ENCODE peak calls at places on chromosomes 7 and 10, in eight cellular contexts. E is kidney epithelial cell, L is HepG2, T is uterus, D is astrocyte, H is Peyer's patch, Q is colonic mucosa, P is IMR-90. F is an unnamed sample. For H3K36me3, the result is how much of the 10 kb centered on the place peaks cover.

GRCh38 chr7:3712841-3713240 is 411.8 kb downstream of the SDK1 start:
- DNase-seq in P (no peak), L (no peak), E (no peak), H (no peak), Q (peak), D (no peak), T (no peak), F (no peak)

GRCh38 chr7:70040971-70041766 is 442.9 kb downstream of the AUTS2 start:
- DNase-seq in Q (no peak), P (no peak), H (no peak), E (no peak), L (no peak), D (no peak), T (no peak), F (no peak)

GRCh38 chr10:18140149-18140956 is at the start of gene CACNB2:
- DNase-seq in T (peak), E (no peak), P (peak), H (no peak), L (peak), D (peak), Q (peak), F (no peak)

GRCh38 chr7:22651534-22652243 is 75.3 kb upstream of the IL6 start:
- DNase-seq in T (no peak), P (peak), D (peak), E (peak), L (no peak), H (no peak), Q (no peak), F (no peak)

GRCh38 chr7:514651-515598 is 4.7 kb downstream of the PDGFA start:
- DNase-seq in Q (peak), L (no peak), T (peak), E (no peak), P (no peak), D (peak), H (no peak), F (no peak)

GRCh38 chr10:625335-625699 is 64.2 kb downstream of the DIP2C start:
- DNase-seq in D (peak), H (no peak), E (no peak), Q (no peak), T (no peak), P (no peak), L (no peak), F (no peak)

GRCh38 chr10:14705548-14706234 is 69.0 kb downstream of the FAM107B start:
- DNase-seq in E (no peak), H (no peak), P (no peak), L (no peak), T (no peak), D (no peak), Q (no peak), F (no peak)

GRCh38 chr10:76583711-76584161 is 1053.9 kb downstream of the KCNMA1 start:
- DNase-seq in E (peak), Q (no peak), T (no peak), P (peak), L (no peak), D (peak), H (no peak), F (peak)

GRCh38 chr7:32905175-32905662 is 13.7 kb upstream of the KBTBD2 start:
- DNase-seq in L (no peak), P (peak), T (peak), D (peak), E (no peak), Q (peak), H (no peak), F (peak)

GRCh38 chr10:72470670-72471069 is 116.0 kb upstream of the DNAJB12 start:
- DNase-seq in L (no peak), P (no peak), D (no peak), T (no peak), Q (no peak), E (no peak), H (no peak), F (no peak)

GRCh38 chr7:156003220-156004162 is 191.2 kb upstream of the SHH start:
- DNase-seq in T (no peak), P (no peak), E (no peak), Q (peak), D (no peak), L (no peak), H (no peak), F (no peak)

GRCh38 chr7:233456-234035 is 41.2 kb downstream of the FAM20C start:
- DNase-seq in H (no peak), Q (no peak), D (no peak), P (peak), T (no peak), E (no peak), L (no peak), F (no peak)

GRCh38 chr7:123677316-123677715 is 21.6 kb downstream of the LMOD2 start:
- DNase-seq in H (no peak), P (no peak), L (no peak), T (no peak), Q (no peak), D (no peak), E (no peak), F (no peak)

GRCh38 chr7:40057292-40057691 is 77.1 kb downstream of the MPLKIP start:
- DNase-seq in H (no peak), Q (peak), E (no peak), D (peak), T (no peak), L (no peak), P (peak), F (no peak)

GRCh38 chr10:44965651-44966097 is 6.1 kb downstream of the RASSF4 start:
- DNase-seq in D (no peak), E (no peak), H (no peak), Q (peak), P (no peak), T (no peak), L (no peak), F (no peak)

GRCh38 chr10:26759008-26759407 is 61.5 kb downstream of the PDSS1 start:
- DNase-seq in T (no peak), L (no peak), E (no peak), H (no peak), P (no peak), Q (no peak), D (no peak), F (no peak)

GRCh38 chr7:93715234-93715633 is 140.7 kb upstream of the CALCR start:
- DNase-seq in Q (peak), E (no peak), H (peak), D (peak), P (peak), L (peak), T (peak), F (no peak)

GRCh38 chr7:18239212-18239611 is 211.6 kb upstream of the PRPS1L1 start:
- DNase-seq in H (no peak), E (no peak), D (no peak), L (no peak), P (no peak), T (no peak), Q (no peak), F (no peak)

GRCh38 chr7:101575168-101575567 is 53.9 kb downstream of the MYL10 start:
- DNase-seq in D (no peak), T (no peak), L (no peak), E (no peak), Q (no peak), H (no peak), P (no peak), F (no peak)

GRCh38 chr10:48913674-48914073 is 26.0 kb downstream of the LRRC18 start:
- DNase-seq in E (no peak), T (no peak), Q (no peak), H (no peak), P (no peak), D (no peak), L (no peak), F (no peak)

GRCh38 chr7:116810267-116811116 is 51.9 kb upstream of the CAPZA2 start:
- DNase-seq in H (no peak), T (no peak), D (no peak), L (peak), P (no peak), E (no peak), Q (no peak), F (no peak)

GRCh38 chr10:80279146-80279545 is 10.3 kb downstream of the MAT1A start:
- DNase-seq in H (no peak), E (no peak), Q (peak), T (no peak), P (no peak), L (no peak), D (no peak), F (no peak)

GRCh38 chr10:124016795-124017375 is 76.5 kb downstream of the CHST15 start:
- DNase-seq in Q (no peak), T (no peak), H (no peak), L (no peak), P (no peak), E (no peak), D (no peak), F (no peak)

GRCh38 chr7:67019562-67020390 is 23.1 kb downstream of the TYW1 start:
- DNase-seq in Q (no peak), E (no peak), P (peak), D (peak), T (no peak), H (no peak), L (no peak), F (no peak)

GRCh38 chr10:87818505-87819273 is 663 bp upstream of the ATAD1 start:
- DNase-seq in L (no peak), T (no peak), D (peak), H (peak), E (no peak), P (peak), Q (peak), F (no peak)

DNA sequence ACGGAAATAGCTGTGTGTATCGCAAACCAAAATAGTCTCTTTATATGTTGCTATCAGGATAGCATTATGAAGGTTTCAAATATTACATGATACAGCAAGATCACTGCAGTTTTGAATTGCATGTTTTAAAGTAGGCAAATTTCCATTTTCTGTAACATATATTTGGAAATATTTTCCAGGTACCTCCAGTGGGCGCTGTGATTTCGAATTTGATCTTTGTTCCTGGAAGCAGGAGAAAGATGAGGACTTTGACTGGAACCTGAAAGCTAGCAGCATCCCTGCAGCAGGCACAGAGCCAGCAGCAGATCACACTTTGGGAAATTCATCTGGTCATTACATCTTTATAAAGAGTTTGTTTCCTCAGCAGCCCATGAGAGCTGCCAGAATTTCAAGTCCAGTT is 299.0 kb downstream of the MALRD1 start:
- DNase-seq in H (no peak), Q (no peak), P (no peak), T (no peak), D (no peak), E (no peak), L (peak), F (no peak)
- TF ChIP-seq CTCF in H (no peak), Q (no peak), P (peak), T (no peak), D (no peak), E (peak), L (peak), F (no peak)

GRCh38 chr7:30980751-30981150 is 17.0 kb downstream of the GHRHR start:
- DNase-seq in D (no peak), H (no peak), L (no peak), T (no peak), E (no peak), Q (no peak), P (no peak), F (no peak)

GRCh38 chr7:30983914-30984247 is 20.1 kb downstream of the GHRHR start:
- DNase-seq in E (no peak), D (no peak), T (no peak), L (no peak), H (no peak), Q (no peak), P (no peak), F (no peak)

GRCh38 chr7:30985756-30986155 is 22.0 kb downstream of the GHRHR start:
- DNase-seq in T (no peak), L (no peak), P (no peak), H (no peak), E (no peak), Q (no peak), D (no peak), F (no peak)

GRCh38 chr7:30984359-30985107 is 20.8 kb downstream of the GHRHR start:
- DNase-seq in E (no peak), P (no peak), Q (no peak), D (peak), T (no peak), L (no peak), H (no peak), F (no peak)

DNA sequence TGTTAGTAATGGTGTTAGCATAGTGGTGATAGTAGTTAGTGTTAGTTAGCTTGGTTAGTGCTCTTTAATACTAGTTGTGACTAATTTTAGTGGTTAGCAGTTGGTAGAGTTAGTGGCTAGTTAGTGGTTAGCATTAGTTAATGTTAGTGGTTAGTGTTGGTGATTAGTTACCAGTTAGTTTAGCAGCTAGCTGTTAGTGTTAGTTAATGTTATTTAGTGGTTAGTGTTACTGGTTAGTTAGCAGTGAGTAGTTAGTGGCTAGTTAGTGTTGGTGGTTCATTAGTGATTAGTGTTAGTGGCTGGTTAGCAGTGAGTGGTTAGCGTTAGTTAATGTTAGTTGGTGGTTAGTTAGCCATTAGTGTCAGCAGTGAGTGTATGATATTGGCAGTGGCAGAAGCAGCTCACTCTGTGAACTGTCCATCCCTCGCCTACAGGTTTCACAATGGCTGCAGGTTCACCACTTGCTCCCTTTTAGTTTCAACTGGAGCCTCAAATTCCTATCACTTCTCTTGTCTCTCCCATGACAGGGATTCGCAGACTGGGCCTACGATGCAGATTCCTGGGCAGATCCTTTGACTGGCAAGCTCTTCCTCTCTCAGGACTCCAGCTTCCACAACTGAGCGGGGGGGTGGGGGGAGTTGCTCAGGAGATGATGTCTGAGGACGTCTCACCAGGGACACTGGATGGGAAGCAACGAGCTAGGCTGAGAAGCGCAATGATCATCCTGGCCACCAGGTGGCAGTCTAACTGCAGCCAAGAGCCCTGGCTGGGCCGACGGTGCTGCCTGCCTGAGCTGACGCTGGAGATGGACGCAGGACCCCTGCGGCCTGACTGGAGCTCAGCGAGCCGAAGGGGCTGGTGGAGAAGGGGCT is 19.5 kb downstream of the GHRHR start:
- DNase-seq in H (peak), T (peak), E (peak), P (peak), D (peak), Q (peak), L (peak), F (no peak)
- H3K4me3 ChIP-seq in H (no peak), T (no peak), E (no peak), P (no peak), D (no peak), Q (no peak), L (no peak), F (no peak)

GRCh38 chr7:65382452-65382851 is 8.8 kb downstream of the ZNF92 start:
- DNase-seq in E (no peak), H (no peak), L (no peak), D (no peak), P (no peak), Q (no peak), T (no peak), F (no peak)

GRCh38 chr7:65390588-65390987 is 16.9 kb downstream of the ZNF92 start:
- DNase-seq in Q (no peak), D (peak), T (no peak), H (no peak), E (no peak), P (no peak), L (no peak), F (no peak)

DNA sequence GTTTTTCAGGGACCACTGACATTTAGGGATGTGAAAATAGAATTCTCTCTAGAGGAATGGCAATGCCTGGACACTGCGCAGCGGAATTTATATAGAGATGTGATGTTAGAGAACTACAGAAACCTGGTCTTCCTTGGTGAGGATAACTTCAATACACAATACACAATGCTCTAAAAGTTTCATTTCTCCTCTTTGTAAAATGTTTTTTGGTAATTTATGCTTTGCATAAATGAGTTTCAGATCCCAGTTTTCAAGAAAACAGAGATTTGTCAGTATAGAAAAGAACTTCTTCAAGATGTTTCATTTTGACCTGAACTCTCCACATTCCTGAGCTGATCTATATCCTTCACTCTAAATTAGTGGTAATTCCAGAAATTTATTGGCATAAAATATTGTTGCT is 14.2 kb downstream of the ZNF92 start:
- DNase-seq in P (no peak), T (no peak), D (no peak), H (no peak), Q (no peak), E (no peak), L (no peak), F (no peak)
- H3K36me3 ChIP-seq in P (under half), T (under half), D (under half), H (under half), Q (under half), E (under half), L (under half), F (under half)

DNA sequence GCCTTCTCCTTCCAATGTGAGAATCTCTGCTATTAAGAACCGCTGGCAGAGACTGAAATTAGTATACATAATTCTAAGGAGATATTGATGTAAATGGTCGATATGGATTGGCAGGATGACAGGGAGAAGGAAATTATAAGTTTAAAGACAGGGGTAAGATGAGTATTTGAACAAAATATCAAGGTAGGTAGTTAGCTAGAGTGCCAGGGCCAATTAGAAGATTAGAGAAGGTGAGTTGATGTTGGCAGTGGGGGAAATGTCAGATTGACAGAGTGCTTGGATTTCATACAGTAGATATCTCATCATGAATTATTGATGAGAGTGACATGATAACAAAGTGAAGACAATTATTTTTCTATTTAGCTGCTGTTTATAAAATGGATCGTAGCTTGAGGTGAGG is 74.1 kb downstream of the BTRC start:
- DNase-seq in D (no peak), T (no peak), H (no peak), P (no peak), Q (no peak), L (no peak), E (no peak), F (no peak)
- TF ChIP-seq CTCF in D (no peak), T (no peak), H (no peak), P (no peak), Q (no peak), L (no peak), E (no peak), F (no peak)

GRCh38 chr10:73862011-73862410 is 12.3 kb downstream of the CAMK2G start:
- DNase-seq in P (no peak), D (no peak), Q (no peak), H (no peak), E (no peak), T (no peak), L (no peak), F (no peak)

GRCh38 chr10:73865459-73866442 is 8.6 kb downstream of the CAMK2G start:
- DNase-seq in T (no peak), D (no peak), E (no peak), L (no peak), H (peak), P (no peak), Q (peak), F (no peak)

GRCh38 chr10:73864229-73864628 is 10.1 kb downstream of the CAMK2G start:
- DNase-seq in Q (no peak), H (no peak), P (no peak), L (no peak), E (no peak), T (no peak), D (no peak), F (no peak)

GRCh38 chr10:73865107-73865458 is 9.3 kb downstream of the CAMK2G start:
- DNase-seq in Q (no peak), P (no peak), D (no peak), E (no peak), H (no peak), T (no peak), L (no peak), F (no peak)

GRCh38 chr10:73863039-73863817 is 11.1 kb downstream of the CAMK2G start:
- DNase-seq in L (no peak), E (no peak), T (no peak), P (no peak), D (no peak), Q (no peak), H (no peak), F (no peak)
- H3K4me3 ChIP-seq in L (no peak), E (no peak), T (no peak), P (no peak), D (no peak), Q (no peak), H (no peak), F (no peak)

F was measured in BJ.